ENCODE peak calls at places on chromosomes 4 and X, in five cellular contexts. One of them, this sample, is unnamed.
A peak's percentile ranks its signal among the peaks of the same experiment; 100 is the strongest.

GRCh38 chr4:110787781-110788180 is 164.9 kb upstream of the PITX2 start:
- DNase-seq in CD8-positive, alpha-beta T cell: no peak
- DNase-seq in dorsolateral prefrontal cortex: no peak
- DNase-seq in IMR-90: peak; percentile 27
- DNase-seq in CD4-positive, alpha-beta memory T cell: no peak
- DNase-seq in this sample: no peak

GRCh38 chr4:2071912-2072867 is 13.1 kb downstream of the NAT8L start:
- DNase-seq in CD8-positive, alpha-beta T cell: no peak
- DNase-seq in dorsolateral prefrontal cortex: no peak
- DNase-seq in IMR-90: no peak
- DNase-seq in CD4-positive, alpha-beta memory T cell: peak; percentile 26
- DNase-seq in this sample: no peak

GRCh38 chrX:69670001-69670555 is 54.2 kb downstream of the EDA start:
- DNase-seq in CD8-positive, alpha-beta T cell: no peak
- DNase-seq in dorsolateral prefrontal cortex: no peak
- DNase-seq in IMR-90: no peak
- DNase-seq in CD4-positive, alpha-beta memory T cell: no peak
- DNase-seq in this sample: no peak

GRCh38 chr4:3399277-3400194 is 42.2 kb upstream of the HGFAC start:
- DNase-seq in CD8-positive, alpha-beta T cell: no peak
- DNase-seq in dorsolateral prefrontal cortex: peak; percentile 34
- DNase-seq in IMR-90: no peak
- DNase-seq in CD4-positive, alpha-beta memory T cell: no peak
- DNase-seq in this sample: no peak

GRCh38 chr4:126071346-126072333 is 756.9 kb downstream of the FAT4 start:
- DNase-seq in CD8-positive, alpha-beta T cell: no peak
- DNase-seq in dorsolateral prefrontal cortex: peak; percentile 34
- DNase-seq in IMR-90: peak; percentile 78
- DNase-seq in CD4-positive, alpha-beta memory T cell: no peak
- DNase-seq in this sample: peak; percentile 83

GRCh38 chr4:112908511-112908910 is 140.9 kb upstream of the ANK2 start:
- DNase-seq in CD8-positive, alpha-beta T cell: no peak
- DNase-seq in dorsolateral prefrontal cortex: no peak
- DNase-seq in IMR-90: no peak
- DNase-seq in CD4-positive, alpha-beta memory T cell: no peak
- DNase-seq in this sample: no peak

GRCh38 chr4:158025131-158025530 is 147.7 kb downstream of the GASK1B start:
- DNase-seq in CD8-positive, alpha-beta T cell: no peak
- DNase-seq in dorsolateral prefrontal cortex: no peak
- DNase-seq in IMR-90: peak; percentile 36
- DNase-seq in CD4-positive, alpha-beta memory T cell: no peak
- DNase-seq in this sample: no peak

GRCh38 chrX:125577479-125577878 is 257.8 kb downstream of the TEX13C start:
- DNase-seq in CD8-positive, alpha-beta T cell: no peak
- DNase-seq in dorsolateral prefrontal cortex: no peak
- DNase-seq in IMR-90: no peak
- DNase-seq in CD4-positive, alpha-beta memory T cell: no peak
- DNase-seq in this sample: no peak

GRCh38 chrX:139762400-139763183 is 54.6 kb upstream of the MCF2 start:
- DNase-seq in CD8-positive, alpha-beta T cell: no peak
- DNase-seq in dorsolateral prefrontal cortex: no peak
- DNase-seq in IMR-90: peak; percentile 44
- DNase-seq in CD4-positive, alpha-beta memory T cell: no peak
- DNase-seq in this sample: no peak

GRCh38 chr4:13545394-13545808 is 1.1 kb upstream of the NKX3-2 start:
- DNase-seq in CD8-positive, alpha-beta T cell: no peak
- DNase-seq in dorsolateral prefrontal cortex: no peak
- DNase-seq in IMR-90: no peak
- DNase-seq in CD4-positive, alpha-beta memory T cell: no peak
- DNase-seq in this sample: no peak
- H3K4me3 ChIP-seq in CD8-positive, alpha-beta T cell: peak overlapping the region; percentile 47
- H3K4me3 ChIP-seq in dorsolateral prefrontal cortex: peak overlapping the region; percentile 58
- H3K4me3 ChIP-seq in IMR-90: peak overlapping the region; percentile 58
- H3K4me3 ChIP-seq in CD4-positive, alpha-beta memory T cell: no peak overlapping the region
- H3K4me3 ChIP-seq in this sample: peak overlapping the region; percentile 71

DNA sequence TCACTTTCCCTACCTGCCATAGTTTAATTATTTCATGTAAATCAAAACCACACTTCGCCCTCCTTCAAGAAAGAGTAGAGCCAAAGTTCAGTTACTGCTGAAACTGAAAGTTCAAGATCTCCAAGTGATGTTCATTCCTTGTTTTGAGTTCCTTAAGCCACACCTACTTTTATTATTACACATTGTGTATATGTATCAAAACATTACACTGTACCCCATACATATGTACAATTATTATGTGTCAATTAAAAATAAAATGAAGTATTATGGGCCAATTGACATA is 892.3 kb upstream of the NDST4 start:
- DNase-seq in CD8-positive, alpha-beta T cell: no peak
- DNase-seq in dorsolateral prefrontal cortex: no peak
- DNase-seq in IMR-90: no peak
- DNase-seq in CD4-positive, alpha-beta memory T cell: no peak
- DNase-seq in this sample: no peak
- H3K4me3 ChIP-seq in CD8-positive, alpha-beta T cell: no peak overlapping the region
- H3K4me3 ChIP-seq in dorsolateral prefrontal cortex: no peak overlapping the region
- H3K4me3 ChIP-seq in IMR-90: no peak overlapping the region
- H3K4me3 ChIP-seq in CD4-positive, alpha-beta memory T cell: no peak overlapping the region
- H3K4me3 ChIP-seq in this sample: no peak overlapping the region

GRCh38 chr4:40196724-40197281 is at the start of gene RHOH:
- DNase-seq in CD8-positive, alpha-beta T cell: peak; percentile 56
- DNase-seq in dorsolateral prefrontal cortex: no peak
- DNase-seq in IMR-90: no peak
- DNase-seq in CD4-positive, alpha-beta memory T cell: peak; percentile 94
- DNase-seq in this sample: no peak

GRCh38 chr4:40195182-40196177 is 1.4 kb upstream of the RHOH start:
- DNase-seq in CD8-positive, alpha-beta T cell: no peak
- DNase-seq in dorsolateral prefrontal cortex: no peak
- DNase-seq in IMR-90: no peak
- DNase-seq in CD4-positive, alpha-beta memory T cell: no peak
- DNase-seq in this sample: no peak

GRCh38 chr4:40197879-40198689 is 1.3 kb downstream of the RHOH start:
- DNase-seq in CD8-positive, alpha-beta T cell: no peak
- DNase-seq in dorsolateral prefrontal cortex: no peak
- DNase-seq in IMR-90: no peak
- DNase-seq in CD4-positive, alpha-beta memory T cell: peak; percentile 72
- DNase-seq in this sample: no peak

GRCh38 chr4:40194602-40195161 is 2.1 kb upstream of the RHOH start:
- DNase-seq in CD8-positive, alpha-beta T cell: no peak
- DNase-seq in dorsolateral prefrontal cortex: no peak
- DNase-seq in IMR-90: peak; percentile 45
- DNase-seq in CD4-positive, alpha-beta memory T cell: peak; percentile 77
- DNase-seq in this sample: no peak

GRCh38 chr4:40196260-40196659 is 571 bp upstream of the RHOH start:
- DNase-seq in CD8-positive, alpha-beta T cell: no peak
- DNase-seq in dorsolateral prefrontal cortex: no peak
- DNase-seq in IMR-90: no peak
- DNase-seq in CD4-positive, alpha-beta memory T cell: no peak
- DNase-seq in this sample: no peak
- H3K4me3 ChIP-seq in CD8-positive, alpha-beta T cell: peak overlapping the region; percentile 87
- H3K4me3 ChIP-seq in dorsolateral prefrontal cortex: no peak overlapping the region
- H3K4me3 ChIP-seq in IMR-90: no peak overlapping the region
- H3K4me3 ChIP-seq in CD4-positive, alpha-beta memory T cell: peak overlapping the region; percentile 98
- H3K4me3 ChIP-seq in this sample: no peak overlapping the region

DNA sequence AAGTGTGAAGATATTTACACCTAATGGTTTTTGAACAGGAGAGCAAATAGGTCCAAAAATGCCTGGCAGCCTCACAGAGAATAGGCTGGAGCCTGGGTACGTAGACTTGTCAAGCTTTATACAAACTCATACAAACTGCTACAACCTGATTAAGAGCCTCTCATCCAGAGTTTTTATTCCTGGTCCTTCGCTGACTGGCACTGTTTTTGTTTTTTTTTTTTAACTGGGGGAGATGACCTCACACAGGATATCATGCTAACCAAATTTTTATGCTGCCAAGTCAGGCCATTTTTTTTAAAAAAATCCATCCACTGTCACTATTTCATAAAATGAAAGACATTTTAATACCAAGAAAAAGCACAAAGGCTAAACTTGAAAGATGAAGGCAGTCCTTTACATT is 1.9 kb downstream of the FAM114A1 start:
- DNase-seq in CD8-positive, alpha-beta T cell: no peak
- DNase-seq in dorsolateral prefrontal cortex: no peak
- DNase-seq in IMR-90: no peak
- DNase-seq in CD4-positive, alpha-beta memory T cell: no peak
- DNase-seq in this sample: no peak
- H3K4me3 ChIP-seq in CD8-positive, alpha-beta T cell: no peak overlapping the region
- H3K4me3 ChIP-seq in dorsolateral prefrontal cortex: no peak overlapping the region
- H3K4me3 ChIP-seq in IMR-90: peak overlapping the region; percentile 92
- H3K4me3 ChIP-seq in CD4-positive, alpha-beta memory T cell: no peak overlapping the region
- H3K4me3 ChIP-seq in this sample: peak overlapping the region; percentile 88

DNA sequence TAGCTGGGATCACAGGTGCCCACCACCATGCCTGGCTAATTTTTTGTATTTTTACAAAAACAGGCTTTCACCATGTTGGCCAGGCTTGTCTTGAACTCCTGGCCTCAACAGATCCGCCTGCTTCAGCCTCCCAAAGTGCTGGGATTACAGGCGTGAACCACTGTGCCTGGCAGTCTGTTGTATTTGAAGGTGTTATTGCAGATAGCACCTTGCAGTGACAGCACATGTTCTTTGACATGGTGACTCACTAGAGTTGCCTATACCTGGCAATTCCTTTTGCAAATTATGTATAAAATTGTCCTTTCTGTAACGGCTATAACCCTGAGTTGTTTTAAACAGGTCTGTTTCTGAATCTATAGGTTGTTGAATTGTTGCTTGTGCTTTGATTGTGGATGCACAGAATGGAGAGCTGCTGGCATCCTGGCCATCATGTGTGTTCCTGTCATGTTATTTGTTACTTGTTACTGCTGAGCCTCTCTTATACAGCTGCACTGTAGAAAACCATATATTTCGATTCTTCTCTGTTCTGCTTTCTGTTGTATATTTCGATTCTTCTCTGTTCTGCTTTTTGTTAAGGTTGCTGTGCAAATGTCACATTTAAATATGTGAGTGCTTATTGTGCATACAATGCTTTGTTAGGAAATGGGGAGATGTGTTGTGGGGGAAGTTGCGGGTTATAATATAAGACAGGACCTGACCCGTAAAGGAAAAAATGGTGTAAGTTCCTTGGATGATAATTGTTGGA is 8.1 kb downstream of the OGT start:
- DNase-seq in CD8-positive, alpha-beta T cell: no peak
- DNase-seq in dorsolateral prefrontal cortex: no peak
- DNase-seq in IMR-90: no peak
- DNase-seq in CD4-positive, alpha-beta memory T cell: peak; percentile 39
- DNase-seq in this sample: no peak
- H3K4me3 ChIP-seq in CD8-positive, alpha-beta T cell: peak overlapping the region; percentile 22
- H3K4me3 ChIP-seq in dorsolateral prefrontal cortex: peak overlapping the region; percentile 6
- H3K4me3 ChIP-seq in IMR-90: no peak overlapping the region
- H3K4me3 ChIP-seq in CD4-positive, alpha-beta memory T cell: no peak overlapping the region
- H3K4me3 ChIP-seq in this sample: no peak overlapping the region

GRCh38 chr4:244471-244870 is 60.8 kb downstream of the ZNF732 start:
- DNase-seq in CD8-positive, alpha-beta T cell: peak; percentile 21
- DNase-seq in dorsolateral prefrontal cortex: no peak
- DNase-seq in IMR-90: no peak
- DNase-seq in CD4-positive, alpha-beta memory T cell: peak; percentile 55
- DNase-seq in this sample: no peak

GRCh38 chr4:243407-243806 is 61.9 kb downstream of the ZNF732 start:
- DNase-seq in CD8-positive, alpha-beta T cell: no peak
- DNase-seq in dorsolateral prefrontal cortex: no peak
- DNase-seq in IMR-90: no peak
- DNase-seq in CD4-positive, alpha-beta memory T cell: no peak
- DNase-seq in this sample: no peak

GRCh38 chr4:242121-242848 is 63.0 kb downstream of the ZNF732 start:
- DNase-seq in CD8-positive, alpha-beta T cell: peak; percentile 58
- DNase-seq in dorsolateral prefrontal cortex: peak; percentile 65
- DNase-seq in IMR-90: peak; percentile 13
- DNase-seq in CD4-positive, alpha-beta memory T cell: peak; percentile 73
- DNase-seq in this sample: no peak
- H3K4me3 ChIP-seq in CD8-positive, alpha-beta T cell: peak overlapping the region; percentile 49
- H3K4me3 ChIP-seq in dorsolateral prefrontal cortex: peak overlapping the region; percentile 64
- H3K4me3 ChIP-seq in IMR-90: peak overlapping the region; percentile 41
- H3K4me3 ChIP-seq in CD4-positive, alpha-beta memory T cell: peak overlapping the region; percentile 63
- H3K4me3 ChIP-seq in this sample: no peak overlapping the region

GRCh38 chr4:103098331-103098730 is 1.3 kb downstream of the BDH2 start:
- DNase-seq in CD8-positive, alpha-beta T cell: no peak
- DNase-seq in dorsolateral prefrontal cortex: no peak
- DNase-seq in IMR-90: peak; percentile 4
- DNase-seq in CD4-positive, alpha-beta memory T cell: no peak
- DNase-seq in this sample: no peak
- H3K4me3 ChIP-seq in CD8-positive, alpha-beta T cell: no peak overlapping the region
- H3K4me3 ChIP-seq in dorsolateral prefrontal cortex: peak overlapping the region; percentile 63
- H3K4me3 ChIP-seq in IMR-90: peak overlapping the region; percentile 11
- H3K4me3 ChIP-seq in CD4-positive, alpha-beta memory T cell: no peak overlapping the region
- H3K4me3 ChIP-seq in this sample: peak overlapping the region; percentile 60

This sample was measured in skeletal muscle cell.